ENCODE peak calls at places on chromosomes 12 and 14, in six cellular contexts. U, K, W, P, I and J are unnamed samples.

GRCh38 chr14:50106178-50106577 is 10.2 kb downstream of the VCPKMT start:
- DNase-seq in I (no peak), U (no peak), K (no peak), P (no peak), W (no peak), J (no peak)

GRCh38 chr12:53071591-53072551 is 7.3 kb downstream of the SPRYD3 start:
- DNase-seq in I (peak), K (no peak), P (peak), U (no peak), W (no peak), J (no peak)

GRCh38 chr14:79044894-79045624 is 874.9 kb downstream of the NRXN3 start:
- DNase-seq in U (no peak), K (peak), I (no peak), W (no peak), P (peak), J (no peak)

GRCh38 chr12:115998119-115998633 is 279.3 kb downstream of the MED13L start:
- DNase-seq in P (peak), U (no peak), W (peak), I (no peak), K (peak), J (no peak)

GRCh38 chr12:122825773-122826724 is 9.2 kb upstream of the HIP1R start:
- DNase-seq in P (peak), K (no peak), U (no peak), I (no peak), W (peak), J (no peak)

GRCh38 chr14:76129851-76130576 is 21.7 kb upstream of the GPATCH2L start:
- DNase-seq in I (no peak), K (no peak), P (no peak), U (no peak), W (no peak), J (no peak)

GRCh38 chr12:19288603-19289244 is 150.6 kb upstream of the AEBP2 start:
- DNase-seq in K (no peak), W (no peak), I (no peak), P (peak), U (no peak), J (no peak)

GRCh38 chr12:110957652-110958051 is 37.3 kb upstream of the MYL2 start:
- DNase-seq in W (no peak), U (no peak), I (no peak), P (no peak), K (no peak), J (no peak)

GRCh38 chr14:50062438-50063039 is 53.8 kb downstream of the VCPKMT start:
- DNase-seq in U (no peak), K (no peak), P (peak), W (peak), I (no peak), J (no peak)

GRCh38 chr14:93663317-93663716 is 125.0 kb downstream of the PRIMA1 start:
- DNase-seq in K (no peak), U (no peak), I (no peak), P (no peak), W (no peak), J (no peak)

GRCh38 chr12:19971396-19971802 is 396.9 kb upstream of the PDE3A start:
- DNase-seq in I (no peak), P (peak), W (peak), K (peak), U (no peak), J (no peak)

GRCh38 chr12:53063708-53064612 is 14.1 kb downstream of the TNS2 start:
- DNase-seq in U (no peak), I (peak), P (peak), K (no peak), W (no peak), J (no peak)

GRCh38 chr12:54925319-54925718 is 59.2 kb downstream of the TESPA1 start:
- DNase-seq in P (no peak), K (no peak), U (no peak), I (no peak), W (no peak), J (no peak)

GRCh38 chr14:89617471-89618291 is 200.6 kb upstream of the FOXN3 start:
- DNase-seq in P (peak), K (no peak), W (no peak), I (peak), U (no peak), J (no peak)

GRCh38 chr12:76020731-76021672 is 10.6 kb downstream of the PHLDA1 start:
- DNase-seq in K (peak), P (peak), W (peak), I (no peak), U (no peak), J (no peak)

GRCh38 chr12:130041983-130042812 is 120.1 kb upstream of the FZD10 start:
- DNase-seq in K (no peak), I (peak), U (no peak), P (no peak), W (no peak), J (peak)

GRCh38 chr14:78401866-78402265 is 231.7 kb downstream of the NRXN3 start:
- DNase-seq in U (no peak), I (no peak), K (peak), W (no peak), P (no peak), J (no peak)

GRCh38 chr12:104212516-104212915 is 3.1 kb upstream of the TXNRD1 start:
- DNase-seq in W (no peak), K (no peak), P (no peak), I (no peak), U (no peak), J (no peak)

GRCh38 chr12:57012600-57013465 is 3.5 kb downstream of the TAC3 start:
- DNase-seq in U (no peak), P (no peak), I (no peak), K (no peak), W (no peak), J (no peak)
- TF ChIP-seq CTCF in U (no peak), P (no peak), I (no peak), K (no peak), W (no peak), J (no peak)

DNA sequence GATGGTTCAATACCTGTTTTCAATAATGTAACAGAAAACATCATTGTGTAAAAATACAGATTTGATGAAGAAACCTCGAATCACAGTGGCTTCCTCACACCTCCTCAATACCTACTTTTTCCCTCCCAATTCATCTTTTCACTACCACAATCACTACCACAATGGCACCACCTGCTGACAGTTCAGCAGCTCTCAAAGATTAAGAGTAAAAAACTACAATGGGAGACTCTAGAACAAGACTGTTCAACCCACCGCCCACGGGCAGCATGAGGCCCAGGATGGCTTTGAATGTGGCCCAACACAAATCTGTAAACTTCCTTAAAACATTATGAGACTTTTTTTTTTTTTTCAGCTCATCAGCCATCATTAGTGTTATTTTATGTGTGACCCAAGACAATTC is 15.2 kb downstream of the MED6 start:
- DNase-seq in P (peak), K (no peak), U (no peak), W (no peak), I (no peak), J (no peak)
- TF ChIP-seq CTCF in P (peak), K (no peak), U (no peak), W (no peak), I (no peak), J (no peak)

DNA sequence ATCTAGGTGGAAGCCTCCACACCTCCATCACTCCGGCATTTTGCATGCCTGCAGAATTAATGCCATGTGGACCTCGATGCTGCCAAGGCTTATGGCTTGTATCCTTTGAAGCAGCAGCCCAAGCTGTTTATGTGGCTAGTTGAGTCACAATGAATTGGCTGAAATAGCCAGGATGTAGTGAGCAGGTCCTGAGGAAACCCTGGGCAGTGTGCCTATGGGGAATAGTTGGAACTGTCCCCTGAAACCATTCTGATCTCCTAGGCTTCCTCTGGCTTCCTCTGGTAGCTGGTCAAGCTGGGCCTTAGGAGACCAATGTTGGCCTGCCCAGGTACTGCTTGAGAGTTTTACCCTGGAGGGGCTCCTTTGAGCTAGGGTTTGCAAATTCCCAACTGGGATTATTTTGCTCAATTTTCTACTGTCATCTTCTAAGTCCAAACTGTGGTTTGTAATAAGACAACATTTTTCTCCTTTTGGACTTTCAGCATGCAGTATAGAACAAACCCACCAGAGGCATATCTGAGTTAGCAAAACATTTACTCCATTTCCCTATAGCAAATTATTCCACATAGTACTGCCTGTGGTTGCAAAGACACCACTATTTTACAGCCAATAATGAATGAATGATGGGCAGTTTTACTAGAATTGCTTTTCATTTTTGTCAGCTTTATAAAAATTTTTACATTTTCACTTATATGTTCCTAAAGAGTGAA is 85.1 kb upstream of the AMIGO2 start:
- DNase-seq in K (no peak), U (no peak), P (peak), W (no peak), I (no peak), J (no peak)
- TF ChIP-seq CTCF in K (no peak), U (no peak), P (peak), W (no peak), I (no peak), J (no peak)

GRCh38 chr12:84619053-84619452 is 293.5 kb downstream of the SLC6A15 start:
- DNase-seq in U (no peak), W (no peak), P (peak), K (no peak), I (no peak), J (no peak)
- TF ChIP-seq CTCF in U (no peak), W (no peak), P (peak), K (peak), I (no peak), J (peak)

GRCh38 chr14:95433094-95433478 is 83.4 kb downstream of the SYNE3 start:
- DNase-seq in K (no peak), U (no peak), I (no peak), P (no peak), W (no peak), J (no peak)
- TF ChIP-seq CTCF in K (no peak), U (no peak), I (no peak), P (no peak), W (no peak), J (no peak)

GRCh38 chr12:68953536-68953935 is 20.6 kb upstream of the CPM start:
- DNase-seq in W (no peak), P (no peak), K (no peak), I (no peak), U (no peak), J (no peak)
- TF ChIP-seq CTCF in W (no peak), P (no peak), K (no peak), I (no peak), U (no peak), J (no peak)

GRCh38 chr12:108562348-108563134 is at the start of gene ISCU:
- DNase-seq in P (peak), U (peak), W (peak), I (peak), K (peak), J (peak)
- TF ChIP-seq CTCF in P (no peak), U (no peak), W (no peak), I (no peak), K (no peak), J (no peak)

DNA sequence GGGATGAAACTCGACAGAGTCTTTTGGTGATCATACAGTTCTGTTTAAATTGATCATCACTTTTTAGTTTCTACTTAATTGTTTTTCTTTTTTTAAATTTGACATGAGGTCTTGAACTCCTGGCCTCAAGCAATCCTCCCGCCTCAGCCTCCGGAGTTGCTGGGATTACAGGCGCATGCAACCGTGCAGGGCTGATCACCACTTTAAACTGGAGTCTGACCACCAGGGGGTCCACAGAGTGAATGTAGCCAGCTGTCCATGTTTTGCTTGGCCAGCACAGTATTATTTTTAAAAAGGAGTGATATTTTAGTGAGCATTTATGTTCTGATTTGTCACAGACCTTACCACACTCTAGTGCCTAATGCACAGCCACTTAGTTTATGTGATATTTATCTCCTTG is 10.7 kb downstream of the DAAM1 start:
- DNase-seq in P (no peak), K (no peak), I (no peak), U (no peak), W (no peak), J (no peak)
- TF ChIP-seq CTCF in P (no peak), K (no peak), I (no peak), U (no peak), W (no peak), J (no peak)

DNA sequence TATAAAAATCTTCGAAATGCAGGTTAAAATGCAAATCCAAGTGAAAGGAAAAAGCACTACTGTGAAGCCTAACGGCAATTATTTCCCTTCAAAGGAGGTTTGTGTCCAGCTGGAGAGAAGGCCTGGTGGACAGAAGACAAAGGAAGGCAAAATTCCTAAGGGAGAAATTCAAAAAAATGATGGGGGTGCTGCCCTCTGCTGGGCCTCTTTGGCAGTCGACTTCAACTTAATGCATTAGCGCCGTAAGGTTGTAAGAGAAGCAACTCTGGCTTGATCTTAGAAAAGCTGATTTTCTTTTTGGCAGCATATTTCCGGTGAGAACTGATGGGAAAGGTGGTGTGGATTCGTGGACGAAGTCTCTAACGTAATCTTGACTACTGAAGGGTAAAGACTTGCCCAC is 34.3 kb upstream of the CHFR start:
- DNase-seq in I (no peak), P (no peak), K (no peak), U (no peak), W (no peak), J (no peak)
- TF ChIP-seq CTCF in I (no peak), P (no peak), K (peak), U (no peak), W (peak), J (peak)